ENCODE peak calls at places on chromosomes 4 and X, in five cellular contexts. N, E, I, Y and M are unnamed samples.

GRCh38 chrX:108584617-108585211 is 145.1 kb downstream of the COL4A5 start:
- DNase-seq in N (peak; percentile 23), E (no peak), I (peak; percentile 3), Y (no peak), M (no peak)

GRCh38 chrX:57643698-57644097 is 36.4 kb downstream of the NLRP2B start:
- DNase-seq in N (peak; percentile 55), E (no peak), I (no peak), Y (no peak), M (no peak)

GRCh38 chrX:143536176-143536575 is 18.9 kb upstream of the SPANXN3 start:
- DNase-seq in N (no peak), E (no peak), I (peak; percentile 12), Y (no peak), M (no peak)

GRCh38 chr4:82833696-82834313 is 35.2 kb upstream of the SCD5 start:
- DNase-seq in N (peak; percentile 33), E (no peak), I (no peak), Y (peak; percentile 27), M (no peak)

GRCh38 chr4:77367638-77368037 is 210.6 kb downstream of the CCNG2 start:
- DNase-seq in N (no peak), E (no peak), I (no peak), Y (no peak), M (no peak)

GRCh38 chr4:183806341-183806740 is 98.8 kb upstream of the STOX2 start:
- DNase-seq in N (no peak), E (no peak), I (no peak), Y (no peak), M (no peak)

GRCh38 chr4:3074078-3074845 is at the start of the genes HTT and HTT-AS:
- DNase-seq in N (peak; percentile 88), E (peak; percentile 96), I (peak; percentile 96), Y (peak; percentile 99), M (peak; percentile 99)

GRCh38 chr4:139242511-139243051 is 37.4 kb downstream of the MGARP start:
- DNase-seq in N (no peak), E (no peak), I (no peak), Y (no peak), M (no peak)

GRCh38 chrX:10039821-10040793 is 72.9 kb downstream of the CLDN34 start:
- DNase-seq in N (peak; percentile 56), E (no peak), I (no peak), Y (no peak), M (no peak)

GRCh38 chr4:76233534-76233933 is 18.0 kb upstream of the FAM47E start:
- DNase-seq in N (no peak), E (no peak), I (no peak), Y (no peak), M (no peak)

GRCh38 chr4:15232725-15233597 is 194.9 kb upstream of the C1QTNF7 start:
- DNase-seq in N (no peak), E (no peak), I (no peak), Y (no peak), M (no peak)

GRCh38 chr4:61462451-61463326 is 262.6 kb downstream of the ADGRL3 start:
- DNase-seq in N (peak; percentile 61), E (no peak), I (peak; percentile 7), Y (no peak), M (no peak)

GRCh38 chr4:80255374-80256095 is 10.9 kb upstream of the FGF5 start:
- DNase-seq in N (no peak), E (no peak), I (no peak), Y (no peak), M (no peak)

GRCh38 chr4:24799544-24800272 is 4.3 kb downstream of the SOD3 start:
- DNase-seq in N (no peak), E (peak; percentile 21), I (no peak), Y (no peak), M (peak; percentile 72)

GRCh38 chr4:160193787-160194186 is 1090.9 kb downstream of the RAPGEF2 start:
- DNase-seq in N (no peak), E (no peak), I (no peak), Y (no peak), M (no peak)

GRCh38 chr4:111556861-111557260 is 588.4 kb upstream of the FAM241A start:
- DNase-seq in N (no peak), E (no peak), I (no peak), Y (no peak), M (no peak)

GRCh38 chr4:33184684-33185083 is 2464.5 kb downstream of the PCDH7 start:
- DNase-seq in N (no peak), E (no peak), I (no peak), Y (no peak), M (no peak)

GRCh38 chr4:24594887-24595286 is 10.5 kb upstream of the DHX15 start:
- DNase-seq in N (peak; percentile 85), E (no peak), I (no peak), Y (no peak), M (no peak)

GRCh38 chrX:134460861-134461218 is 875 bp downstream of the HPRT1 start:
- DNase-seq in N (peak; percentile 20), E (no peak), I (no peak), Y (no peak), M (no peak)

GRCh38 chrX:141989134-141989533 is 85.4 kb downstream of the MAGEC1 start:
- DNase-seq in N (no peak), E (no peak), I (no peak), Y (no peak), M (no peak)

GRCh38 chr4:174119051-174119450 is 164.4 kb downstream of the FBXO8 start:
- DNase-seq in N (peak; percentile 23), E (peak; percentile 40), I (peak; percentile 16), Y (no peak), M (no peak)

GRCh38 chrX:92270936-92271655 is 491.9 kb downstream of the PCDH11X start:
- DNase-seq in N (no peak), E (no peak), I (no peak), Y (no peak), M (no peak)

GRCh38 chrX:74931214-74931613 is 6.0 kb upstream of the NEXMIF start:
- DNase-seq in N (no peak), E (no peak), I (no peak), Y (no peak), M (no peak)

GRCh38 chr4:7226464-7226863 is 34.1 kb downstream of the SORCS2 start:
- DNase-seq in N (no peak), E (no peak), I (no peak), Y (no peak), M (no peak)

DNA sequence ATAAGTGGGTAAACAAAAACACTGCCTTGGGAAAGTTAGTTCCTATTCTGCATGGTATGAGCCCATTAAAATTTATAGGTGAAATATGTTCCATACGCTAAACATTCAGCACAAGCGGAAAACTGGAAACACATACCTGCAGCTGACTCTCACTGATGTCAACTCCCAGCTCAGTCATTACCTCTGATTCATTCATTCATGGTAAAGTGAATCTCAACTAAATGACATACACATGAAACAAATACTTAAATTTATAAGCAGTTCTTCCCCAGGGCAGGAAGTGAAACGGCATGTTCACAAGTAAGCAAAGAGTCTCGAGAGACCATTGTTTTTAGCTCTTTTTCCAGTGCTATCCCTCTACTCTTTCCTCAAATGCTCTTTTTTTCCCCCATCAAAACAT is 1.6 kb downstream of the SLC10A6 start:
- DNase-seq in N (no peak), E (no peak), I (no peak), Y (no peak), M (no peak)
- H3K4me3 ChIP-seq in N (no peak overlapping the region), E (no peak overlapping the region), I (no peak overlapping the region), Y (no peak overlapping the region), M (peak overlapping the region; percentile 58)

DNA sequence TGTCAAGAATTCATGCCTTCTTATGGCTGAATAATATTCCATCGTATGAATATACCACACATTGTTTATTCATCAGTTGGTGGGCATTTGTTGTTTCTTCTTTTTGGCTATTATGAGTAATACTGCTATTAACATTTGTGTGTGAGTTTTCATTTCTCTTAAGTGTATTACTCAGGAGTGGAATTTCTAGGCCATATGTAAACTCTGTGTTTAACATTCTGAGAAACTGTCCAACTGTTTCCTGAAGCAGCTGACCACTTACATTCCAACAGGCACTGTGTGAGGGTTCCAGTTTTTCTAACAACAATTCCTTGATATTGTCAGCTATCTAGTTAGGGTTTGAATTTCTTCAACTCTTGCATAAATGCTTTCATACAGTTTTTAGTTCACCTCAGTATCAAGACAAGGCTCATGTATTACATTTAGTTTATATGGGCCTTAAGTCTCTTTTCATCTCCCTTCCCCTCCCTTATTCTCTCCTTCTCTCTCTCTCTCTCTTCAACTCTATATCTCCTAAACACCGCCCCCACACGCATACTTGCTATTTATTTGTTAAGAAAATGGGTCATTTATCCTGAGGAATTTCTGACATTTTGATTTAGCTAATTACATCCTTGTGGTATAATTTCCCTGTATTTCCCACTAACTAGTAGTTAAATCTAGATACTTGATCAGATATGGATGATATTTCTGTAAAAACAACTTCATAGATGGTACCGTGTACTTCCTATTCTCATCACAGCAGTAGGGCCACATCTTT is 77.4 kb downstream of the WDR19 start:
- DNase-seq in N (no peak), E (no peak), I (no peak), Y (no peak), M (no peak)
- TF ChIP-seq POLR2A in N (no peak), E (no peak), I (no peak), Y (no peak), M (no peak)

GRCh38 chr4:1578301-1578781 is 105.8 kb downstream of the FAM53A start:
- DNase-seq in N (no peak), E (peak; percentile 38), I (no peak), Y (no peak), M (peak; percentile 76)
- H3K4me3 ChIP-seq in N (peak overlapping the region; percentile 60), E (no peak overlapping the region), I (no peak overlapping the region), Y (no peak overlapping the region), M (peak overlapping the region; percentile 56)

DNA sequence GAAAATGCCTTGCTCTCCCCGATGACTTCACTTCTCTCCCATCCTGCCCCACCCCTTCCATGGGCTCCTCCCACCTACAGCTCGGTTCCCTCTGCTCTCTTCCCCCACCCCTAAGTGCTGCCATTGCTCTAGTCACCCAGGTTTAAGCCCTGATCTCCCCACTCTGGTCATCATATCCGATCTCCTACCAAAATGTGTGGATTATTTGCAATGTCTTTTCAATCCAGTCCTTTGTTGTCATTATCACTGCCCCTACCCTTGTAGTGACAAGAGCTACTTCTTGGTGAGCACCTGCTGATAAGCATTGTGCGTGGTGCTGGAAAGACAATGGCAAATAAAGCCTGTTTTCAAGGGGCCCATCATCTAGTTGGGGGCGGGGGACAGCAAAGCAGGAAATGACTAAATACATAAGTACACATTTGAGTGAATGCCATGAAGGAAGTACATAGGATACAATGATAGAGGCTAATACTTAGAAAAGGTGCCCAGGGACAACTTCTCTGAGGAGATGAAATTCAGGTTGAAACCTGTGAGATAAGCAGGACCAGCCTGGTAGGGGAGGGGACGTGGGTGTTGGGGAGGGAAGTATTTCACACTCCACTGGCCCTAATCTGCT is 63.8 kb downstream of the DLG3 start:
- DNase-seq in N (no peak), E (no peak), I (no peak), Y (no peak), M (no peak)
- TF ChIP-seq POLR2A in N (no peak), E (no peak), I (no peak), Y (no peak), M (no peak)